ENCODE peak calls at places on chromosomes 7 and 10, in seven cellular contexts. One of them, this sample, is unnamed.

GRCh38 chr10:27950165-27950564 is 48.7 kb downstream of the ODAD2 start:
- DNase-seq in fibroblast of pulmonary artery: no peak
- DNase-seq in mucosa of gallbladder: no peak
- DNase-seq in stimulated activated CD4-positive, alpha-beta T cell treated with anti-CD3 and anti-CD28 coated beads, Interleukin-2, amount 100 ng/mL, for 24 hours: no peak
- DNase-seq in activated CD8-positive, alpha-beta memory T cell treated with anti-CD3 and anti-CD28 coated beads, Interleukin-2, amount 50 U/mL, for 48 hours: no peak
- DNase-seq in stimulated activated naive CD8-positive, alpha-beta T cell treated with anti-CD3 and anti-CD28 coated beads, Interleukin-15, Interleukin-2, amounts not matched to agents 100 U/mL and 50 U/mL, for 24 hours: no peak
- DNase-seq in fibroblast of gingiva: no peak
- DNase-seq in this sample: no peak

GRCh38 chr7:34596887-34597286 is 61.1 kb upstream of the NPSR1 start:
- DNase-seq in fibroblast of pulmonary artery: peak; percentile 38
- DNase-seq in mucosa of gallbladder: no peak
- DNase-seq in stimulated activated CD4-positive, alpha-beta T cell treated with anti-CD3 and anti-CD28 coated beads, Interleukin-2, amount 100 ng/mL, for 24 hours: no peak
- DNase-seq in activated CD8-positive, alpha-beta memory T cell treated with anti-CD3 and anti-CD28 coated beads, Interleukin-2, amount 50 U/mL, for 48 hours: no peak
- DNase-seq in stimulated activated naive CD8-positive, alpha-beta T cell treated with anti-CD3 and anti-CD28 coated beads, Interleukin-15, Interleukin-2, amounts not matched to agents 100 U/mL and 50 U/mL, for 24 hours: no peak
- DNase-seq in fibroblast of gingiva: no peak
- DNase-seq in this sample: no peak

GRCh38 chr10:103678104-103678526 is 177.3 kb downstream of the SH3PXD2A start:
- DNase-seq in fibroblast of pulmonary artery: peak; percentile 98
- DNase-seq in mucosa of gallbladder: peak; percentile 87
- DNase-seq in stimulated activated CD4-positive, alpha-beta T cell treated with anti-CD3 and anti-CD28 coated beads, Interleukin-2, amount 100 ng/mL, for 24 hours: peak; percentile 87
- DNase-seq in activated CD8-positive, alpha-beta memory T cell treated with anti-CD3 and anti-CD28 coated beads, Interleukin-2, amount 50 U/mL, for 48 hours: peak; percentile 84
- DNase-seq in stimulated activated naive CD8-positive, alpha-beta T cell treated with anti-CD3 and anti-CD28 coated beads, Interleukin-15, Interleukin-2, amounts not matched to agents 100 U/mL and 50 U/mL, for 24 hours: peak; percentile 79
- DNase-seq in fibroblast of gingiva: peak; percentile 98
- DNase-seq in this sample: peak; percentile 95

GRCh38 chr7:156943091-156944041 is 6.1 kb upstream of the NOM1 start:
- DNase-seq in fibroblast of pulmonary artery: no peak
- DNase-seq in mucosa of gallbladder: no peak
- DNase-seq in stimulated activated CD4-positive, alpha-beta T cell treated with anti-CD3 and anti-CD28 coated beads, Interleukin-2, amount 100 ng/mL, for 24 hours: no peak
- DNase-seq in activated CD8-positive, alpha-beta memory T cell treated with anti-CD3 and anti-CD28 coated beads, Interleukin-2, amount 50 U/mL, for 48 hours: no peak
- DNase-seq in stimulated activated naive CD8-positive, alpha-beta T cell treated with anti-CD3 and anti-CD28 coated beads, Interleukin-15, Interleukin-2, amounts not matched to agents 100 U/mL and 50 U/mL, for 24 hours: no peak
- DNase-seq in fibroblast of gingiva: no peak
- DNase-seq in this sample: no peak

GRCh38 chr10:7818295-7819125 is at the start of gene TAF3:
- DNase-seq in fibroblast of pulmonary artery: peak; percentile 83
- DNase-seq in mucosa of gallbladder: peak; percentile 91
- DNase-seq in stimulated activated CD4-positive, alpha-beta T cell treated with anti-CD3 and anti-CD28 coated beads, Interleukin-2, amount 100 ng/mL, for 24 hours: peak; percentile 93
- DNase-seq in activated CD8-positive, alpha-beta memory T cell treated with anti-CD3 and anti-CD28 coated beads, Interleukin-2, amount 50 U/mL, for 48 hours: peak; percentile 94
- DNase-seq in stimulated activated naive CD8-positive, alpha-beta T cell treated with anti-CD3 and anti-CD28 coated beads, Interleukin-15, Interleukin-2, amounts not matched to agents 100 U/mL and 50 U/mL, for 24 hours: peak; percentile 94
- DNase-seq in fibroblast of gingiva: peak; percentile 84
- DNase-seq in this sample: peak; percentile 93

GRCh38 chr10:93412801-93413200 is 69.3 kb downstream of the MYOF start:
- DNase-seq in fibroblast of pulmonary artery: no peak
- DNase-seq in mucosa of gallbladder: no peak
- DNase-seq in stimulated activated CD4-positive, alpha-beta T cell treated with anti-CD3 and anti-CD28 coated beads, Interleukin-2, amount 100 ng/mL, for 24 hours: no peak
- DNase-seq in activated CD8-positive, alpha-beta memory T cell treated with anti-CD3 and anti-CD28 coated beads, Interleukin-2, amount 50 U/mL, for 48 hours: no peak
- DNase-seq in stimulated activated naive CD8-positive, alpha-beta T cell treated with anti-CD3 and anti-CD28 coated beads, Interleukin-15, Interleukin-2, amounts not matched to agents 100 U/mL and 50 U/mL, for 24 hours: no peak
- DNase-seq in fibroblast of gingiva: no peak
- DNase-seq in this sample: no peak

GRCh38 chr10:35577915-35578607 is 27.1 kb upstream of the GJD4 start:
- DNase-seq in fibroblast of pulmonary artery: peak; percentile 78
- DNase-seq in mucosa of gallbladder: no peak
- DNase-seq in stimulated activated CD4-positive, alpha-beta T cell treated with anti-CD3 and anti-CD28 coated beads, Interleukin-2, amount 100 ng/mL, for 24 hours: no peak
- DNase-seq in activated CD8-positive, alpha-beta memory T cell treated with anti-CD3 and anti-CD28 coated beads, Interleukin-2, amount 50 U/mL, for 48 hours: no peak
- DNase-seq in stimulated activated naive CD8-positive, alpha-beta T cell treated with anti-CD3 and anti-CD28 coated beads, Interleukin-15, Interleukin-2, amounts not matched to agents 100 U/mL and 50 U/mL, for 24 hours: no peak
- DNase-seq in fibroblast of gingiva: no peak
- DNase-seq in this sample: no peak

GRCh38 chr7:31114593-31115343 is 62.7 kb downstream of the ADCYAP1R1 start:
- DNase-seq in fibroblast of pulmonary artery: peak; percentile 62
- DNase-seq in mucosa of gallbladder: peak; percentile 37
- DNase-seq in stimulated activated CD4-positive, alpha-beta T cell treated with anti-CD3 and anti-CD28 coated beads, Interleukin-2, amount 100 ng/mL, for 24 hours: peak; percentile 3
- DNase-seq in activated CD8-positive, alpha-beta memory T cell treated with anti-CD3 and anti-CD28 coated beads, Interleukin-2, amount 50 U/mL, for 48 hours: no peak
- DNase-seq in stimulated activated naive CD8-positive, alpha-beta T cell treated with anti-CD3 and anti-CD28 coated beads, Interleukin-15, Interleukin-2, amounts not matched to agents 100 U/mL and 50 U/mL, for 24 hours: no peak
- DNase-seq in fibroblast of gingiva: peak; percentile 15
- DNase-seq in this sample: no peak

GRCh38 chr10:59585046-59585700 is 124.5 kb downstream of the SLC16A9 start:
- DNase-seq in fibroblast of pulmonary artery: peak; percentile 36
- DNase-seq in mucosa of gallbladder: no peak
- DNase-seq in stimulated activated CD4-positive, alpha-beta T cell treated with anti-CD3 and anti-CD28 coated beads, Interleukin-2, amount 100 ng/mL, for 24 hours: no peak
- DNase-seq in activated CD8-positive, alpha-beta memory T cell treated with anti-CD3 and anti-CD28 coated beads, Interleukin-2, amount 50 U/mL, for 48 hours: no peak
- DNase-seq in stimulated activated naive CD8-positive, alpha-beta T cell treated with anti-CD3 and anti-CD28 coated beads, Interleukin-15, Interleukin-2, amounts not matched to agents 100 U/mL and 50 U/mL, for 24 hours: no peak
- DNase-seq in fibroblast of gingiva: no peak
- DNase-seq in this sample: no peak

GRCh38 chr7:32531402-32531801 is 36.1 kb downstream of the AVL9 start:
- DNase-seq in fibroblast of pulmonary artery: no peak
- DNase-seq in mucosa of gallbladder: no peak
- DNase-seq in stimulated activated CD4-positive, alpha-beta T cell treated with anti-CD3 and anti-CD28 coated beads, Interleukin-2, amount 100 ng/mL, for 24 hours: no peak
- DNase-seq in activated CD8-positive, alpha-beta memory T cell treated with anti-CD3 and anti-CD28 coated beads, Interleukin-2, amount 50 U/mL, for 48 hours: no peak
- DNase-seq in stimulated activated naive CD8-positive, alpha-beta T cell treated with anti-CD3 and anti-CD28 coated beads, Interleukin-15, Interleukin-2, amounts not matched to agents 100 U/mL and 50 U/mL, for 24 hours: no peak
- DNase-seq in fibroblast of gingiva: no peak
- DNase-seq in this sample: no peak

GRCh38 chr10:77073066-77073960 is 564.3 kb downstream of the KCNMA1 start:
- DNase-seq in fibroblast of pulmonary artery: peak; percentile 39
- DNase-seq in mucosa of gallbladder: peak; percentile 76
- DNase-seq in stimulated activated CD4-positive, alpha-beta T cell treated with anti-CD3 and anti-CD28 coated beads, Interleukin-2, amount 100 ng/mL, for 24 hours: no peak
- DNase-seq in activated CD8-positive, alpha-beta memory T cell treated with anti-CD3 and anti-CD28 coated beads, Interleukin-2, amount 50 U/mL, for 48 hours: no peak
- DNase-seq in stimulated activated naive CD8-positive, alpha-beta T cell treated with anti-CD3 and anti-CD28 coated beads, Interleukin-15, Interleukin-2, amounts not matched to agents 100 U/mL and 50 U/mL, for 24 hours: no peak
- DNase-seq in fibroblast of gingiva: peak; percentile 77
- DNase-seq in this sample: peak; percentile 61

GRCh38 chr10:116215651-116216050 is 57.4 kb downstream of the GFRA1 start:
- DNase-seq in fibroblast of pulmonary artery: no peak
- DNase-seq in mucosa of gallbladder: no peak
- DNase-seq in stimulated activated CD4-positive, alpha-beta T cell treated with anti-CD3 and anti-CD28 coated beads, Interleukin-2, amount 100 ng/mL, for 24 hours: no peak
- DNase-seq in activated CD8-positive, alpha-beta memory T cell treated with anti-CD3 and anti-CD28 coated beads, Interleukin-2, amount 50 U/mL, for 48 hours: no peak
- DNase-seq in stimulated activated naive CD8-positive, alpha-beta T cell treated with anti-CD3 and anti-CD28 coated beads, Interleukin-15, Interleukin-2, amounts not matched to agents 100 U/mL and 50 U/mL, for 24 hours: no peak
- DNase-seq in fibroblast of gingiva: no peak
- DNase-seq in this sample: no peak

GRCh38 chr10:65377687-65378086 is 1548.1 kb upstream of the LRRTM3 start:
- DNase-seq in fibroblast of pulmonary artery: no peak
- DNase-seq in mucosa of gallbladder: no peak
- DNase-seq in stimulated activated CD4-positive, alpha-beta T cell treated with anti-CD3 and anti-CD28 coated beads, Interleukin-2, amount 100 ng/mL, for 24 hours: no peak
- DNase-seq in activated CD8-positive, alpha-beta memory T cell treated with anti-CD3 and anti-CD28 coated beads, Interleukin-2, amount 50 U/mL, for 48 hours: no peak
- DNase-seq in stimulated activated naive CD8-positive, alpha-beta T cell treated with anti-CD3 and anti-CD28 coated beads, Interleukin-15, Interleukin-2, amounts not matched to agents 100 U/mL and 50 U/mL, for 24 hours: no peak
- DNase-seq in fibroblast of gingiva: no peak
- DNase-seq in this sample: no peak

GRCh38 chr10:48254745-48255144 is 19.8 kb downstream of the FRMPD2 start:
- DNase-seq in fibroblast of pulmonary artery: no peak
- DNase-seq in mucosa of gallbladder: no peak
- DNase-seq in stimulated activated CD4-positive, alpha-beta T cell treated with anti-CD3 and anti-CD28 coated beads, Interleukin-2, amount 100 ng/mL, for 24 hours: no peak
- DNase-seq in activated CD8-positive, alpha-beta memory T cell treated with anti-CD3 and anti-CD28 coated beads, Interleukin-2, amount 50 U/mL, for 48 hours: no peak
- DNase-seq in stimulated activated naive CD8-positive, alpha-beta T cell treated with anti-CD3 and anti-CD28 coated beads, Interleukin-15, Interleukin-2, amounts not matched to agents 100 U/mL and 50 U/mL, for 24 hours: no peak
- DNase-seq in fibroblast of gingiva: no peak
- DNase-seq in this sample: no peak

GRCh38 chr10:49360271-49361177 is 35.4 kb downstream of the DRGX start:
- DNase-seq in fibroblast of pulmonary artery: no peak
- DNase-seq in mucosa of gallbladder: no peak
- DNase-seq in stimulated activated CD4-positive, alpha-beta T cell treated with anti-CD3 and anti-CD28 coated beads, Interleukin-2, amount 100 ng/mL, for 24 hours: no peak
- DNase-seq in activated CD8-positive, alpha-beta memory T cell treated with anti-CD3 and anti-CD28 coated beads, Interleukin-2, amount 50 U/mL, for 48 hours: no peak
- DNase-seq in stimulated activated naive CD8-positive, alpha-beta T cell treated with anti-CD3 and anti-CD28 coated beads, Interleukin-15, Interleukin-2, amounts not matched to agents 100 U/mL and 50 U/mL, for 24 hours: no peak
- DNase-seq in fibroblast of gingiva: no peak
- DNase-seq in this sample: no peak

GRCh38 chr10:69097729-69098128 is 9.8 kb downstream of the SRGN start:
- DNase-seq in fibroblast of pulmonary artery: peak; percentile 50
- DNase-seq in mucosa of gallbladder: no peak
- DNase-seq in stimulated activated CD4-positive, alpha-beta T cell treated with anti-CD3 and anti-CD28 coated beads, Interleukin-2, amount 100 ng/mL, for 24 hours: no peak
- DNase-seq in activated CD8-positive, alpha-beta memory T cell treated with anti-CD3 and anti-CD28 coated beads, Interleukin-2, amount 50 U/mL, for 48 hours: no peak
- DNase-seq in stimulated activated naive CD8-positive, alpha-beta T cell treated with anti-CD3 and anti-CD28 coated beads, Interleukin-15, Interleukin-2, amounts not matched to agents 100 U/mL and 50 U/mL, for 24 hours: no peak
- DNase-seq in fibroblast of gingiva: peak; percentile 35
- DNase-seq in this sample: no peak

GRCh38 chr7:87016606-87017005 is 42.8 kb downstream of the ELAPOR2 start:
- DNase-seq in fibroblast of pulmonary artery: no peak
- DNase-seq in mucosa of gallbladder: no peak
- DNase-seq in stimulated activated CD4-positive, alpha-beta T cell treated with anti-CD3 and anti-CD28 coated beads, Interleukin-2, amount 100 ng/mL, for 24 hours: no peak
- DNase-seq in activated CD8-positive, alpha-beta memory T cell treated with anti-CD3 and anti-CD28 coated beads, Interleukin-2, amount 50 U/mL, for 48 hours: no peak
- DNase-seq in stimulated activated naive CD8-positive, alpha-beta T cell treated with anti-CD3 and anti-CD28 coated beads, Interleukin-15, Interleukin-2, amounts not matched to agents 100 U/mL and 50 U/mL, for 24 hours: no peak
- DNase-seq in fibroblast of gingiva: no peak
- DNase-seq in this sample: no peak

GRCh38 chr7:100128602-100128963 is 1.8 kb downstream of the MBLAC1 start:
- DNase-seq in fibroblast of pulmonary artery: no peak
- DNase-seq in mucosa of gallbladder: no peak
- DNase-seq in stimulated activated CD4-positive, alpha-beta T cell treated with anti-CD3 and anti-CD28 coated beads, Interleukin-2, amount 100 ng/mL, for 24 hours: no peak
- DNase-seq in activated CD8-positive, alpha-beta memory T cell treated with anti-CD3 and anti-CD28 coated beads, Interleukin-2, amount 50 U/mL, for 48 hours: no peak
- DNase-seq in stimulated activated naive CD8-positive, alpha-beta T cell treated with anti-CD3 and anti-CD28 coated beads, Interleukin-15, Interleukin-2, amounts not matched to agents 100 U/mL and 50 U/mL, for 24 hours: no peak
- DNase-seq in fibroblast of gingiva: no peak
- DNase-seq in this sample: no peak

GRCh38 chr7:81248420-81248819 is 329.6 kb upstream of the SEMA3C start:
- DNase-seq in fibroblast of pulmonary artery: no peak
- DNase-seq in mucosa of gallbladder: no peak
- DNase-seq in stimulated activated CD4-positive, alpha-beta T cell treated with anti-CD3 and anti-CD28 coated beads, Interleukin-2, amount 100 ng/mL, for 24 hours: no peak
- DNase-seq in activated CD8-positive, alpha-beta memory T cell treated with anti-CD3 and anti-CD28 coated beads, Interleukin-2, amount 50 U/mL, for 48 hours: no peak
- DNase-seq in stimulated activated naive CD8-positive, alpha-beta T cell treated with anti-CD3 and anti-CD28 coated beads, Interleukin-15, Interleukin-2, amounts not matched to agents 100 U/mL and 50 U/mL, for 24 hours: no peak
- DNase-seq in fibroblast of gingiva: no peak
- DNase-seq in this sample: no peak

GRCh38 chr10:92240289-92241157 is 50.4 kb downstream of the CPEB3 start:
- DNase-seq in fibroblast of pulmonary artery: peak; percentile 82
- DNase-seq in mucosa of gallbladder: peak; percentile 78
- DNase-seq in stimulated activated CD4-positive, alpha-beta T cell treated with anti-CD3 and anti-CD28 coated beads, Interleukin-2, amount 100 ng/mL, for 24 hours: peak; percentile 22
- DNase-seq in activated CD8-positive, alpha-beta memory T cell treated with anti-CD3 and anti-CD28 coated beads, Interleukin-2, amount 50 U/mL, for 48 hours: peak; percentile 60
- DNase-seq in stimulated activated naive CD8-positive, alpha-beta T cell treated with anti-CD3 and anti-CD28 coated beads, Interleukin-15, Interleukin-2, amounts not matched to agents 100 U/mL and 50 U/mL, for 24 hours: peak; percentile 22
- DNase-seq in fibroblast of gingiva: peak; percentile 62
- DNase-seq in this sample: peak; percentile 48

GRCh38 chr7:30023524-30023923 is 3.0 kb downstream of the FKBP14 start:
- DNase-seq in fibroblast of pulmonary artery: no peak
- DNase-seq in mucosa of gallbladder: no peak
- DNase-seq in stimulated activated CD4-positive, alpha-beta T cell treated with anti-CD3 and anti-CD28 coated beads, Interleukin-2, amount 100 ng/mL, for 24 hours: no peak
- DNase-seq in activated CD8-positive, alpha-beta memory T cell treated with anti-CD3 and anti-CD28 coated beads, Interleukin-2, amount 50 U/mL, for 48 hours: no peak
- DNase-seq in stimulated activated naive CD8-positive, alpha-beta T cell treated with anti-CD3 and anti-CD28 coated beads, Interleukin-15, Interleukin-2, amounts not matched to agents 100 U/mL and 50 U/mL, for 24 hours: no peak
- DNase-seq in fibroblast of gingiva: no peak
- DNase-seq in this sample: no peak

GRCh38 chr7:132536646-132537395 is 39.4 kb downstream of the PLXNA4 start:
- DNase-seq in fibroblast of pulmonary artery: peak; percentile 23
- DNase-seq in mucosa of gallbladder: no peak
- DNase-seq in stimulated activated CD4-positive, alpha-beta T cell treated with anti-CD3 and anti-CD28 coated beads, Interleukin-2, amount 100 ng/mL, for 24 hours: no peak
- DNase-seq in activated CD8-positive, alpha-beta memory T cell treated with anti-CD3 and anti-CD28 coated beads, Interleukin-2, amount 50 U/mL, for 48 hours: no peak
- DNase-seq in stimulated activated naive CD8-positive, alpha-beta T cell treated with anti-CD3 and anti-CD28 coated beads, Interleukin-15, Interleukin-2, amounts not matched to agents 100 U/mL and 50 U/mL, for 24 hours: no peak
- DNase-seq in fibroblast of gingiva: no peak
- DNase-seq in this sample: no peak

GRCh38 chr10:76649723-76650127 is 987.9 kb downstream of the KCNMA1 start:
- DNase-seq in fibroblast of pulmonary artery: peak; percentile 19
- DNase-seq in mucosa of gallbladder: peak; percentile 64
- DNase-seq in stimulated activated CD4-positive, alpha-beta T cell treated with anti-CD3 and anti-CD28 coated beads, Interleukin-2, amount 100 ng/mL, for 24 hours: no peak
- DNase-seq in activated CD8-positive, alpha-beta memory T cell treated with anti-CD3 and anti-CD28 coated beads, Interleukin-2, amount 50 U/mL, for 48 hours: no peak
- DNase-seq in stimulated activated naive CD8-positive, alpha-beta T cell treated with anti-CD3 and anti-CD28 coated beads, Interleukin-15, Interleukin-2, amounts not matched to agents 100 U/mL and 50 U/mL, for 24 hours: no peak
- DNase-seq in fibroblast of gingiva: peak; percentile 80
- DNase-seq in this sample: no peak

GRCh38 chr10:132861884-132862461 is 76.0 kb upstream of the NKX6-2 start:
- DNase-seq in fibroblast of pulmonary artery: no peak
- DNase-seq in mucosa of gallbladder: no peak
- DNase-seq in stimulated activated CD4-positive, alpha-beta T cell treated with anti-CD3 and anti-CD28 coated beads, Interleukin-2, amount 100 ng/mL, for 24 hours: no peak
- DNase-seq in activated CD8-positive, alpha-beta memory T cell treated with anti-CD3 and anti-CD28 coated beads, Interleukin-2, amount 50 U/mL, for 48 hours: no peak
- DNase-seq in stimulated activated naive CD8-positive, alpha-beta T cell treated with anti-CD3 and anti-CD28 coated beads, Interleukin-15, Interleukin-2, amounts not matched to agents 100 U/mL and 50 U/mL, for 24 hours: no peak
- DNase-seq in fibroblast of gingiva: no peak
- DNase-seq in this sample: peak; percentile 13

GRCh38 chr7:82441916-82442478 is 1.6 kb downstream of the CACNA2D1 start:
- DNase-seq in fibroblast of pulmonary artery: peak; percentile 41
- DNase-seq in mucosa of gallbladder: no peak
- DNase-seq in stimulated activated CD4-positive, alpha-beta T cell treated with anti-CD3 and anti-CD28 coated beads, Interleukin-2, amount 100 ng/mL, for 24 hours: no peak
- DNase-seq in activated CD8-positive, alpha-beta memory T cell treated with anti-CD3 and anti-CD28 coated beads, Interleukin-2, amount 50 U/mL, for 48 hours: no peak
- DNase-seq in stimulated activated naive CD8-positive, alpha-beta T cell treated with anti-CD3 and anti-CD28 coated beads, Interleukin-15, Interleukin-2, amounts not matched to agents 100 U/mL and 50 U/mL, for 24 hours: no peak
- DNase-seq in fibroblast of gingiva: no peak
- DNase-seq in this sample: no peak

GRCh38 chr10:131781791-131782190 is 119.0 kb upstream of the PPP2R2D start:
- DNase-seq in fibroblast of pulmonary artery: no peak
- DNase-seq in mucosa of gallbladder: no peak
- DNase-seq in stimulated activated CD4-positive, alpha-beta T cell treated with anti-CD3 and anti-CD28 coated beads, Interleukin-2, amount 100 ng/mL, for 24 hours: no peak
- DNase-seq in activated CD8-positive, alpha-beta memory T cell treated with anti-CD3 and anti-CD28 coated beads, Interleukin-2, amount 50 U/mL, for 48 hours: peak; percentile 28
- DNase-seq in stimulated activated naive CD8-positive, alpha-beta T cell treated with anti-CD3 and anti-CD28 coated beads, Interleukin-15, Interleukin-2, amounts not matched to agents 100 U/mL and 50 U/mL, for 24 hours: no peak
- DNase-seq in fibroblast of gingiva: no peak
- DNase-seq in this sample: no peak

GRCh38 chr10:110946496-110946895 is 27.1 kb downstream of the SHOC2 start:
- DNase-seq in fibroblast of pulmonary artery: no peak
- DNase-seq in mucosa of gallbladder: no peak
- DNase-seq in stimulated activated CD4-positive, alpha-beta T cell treated with anti-CD3 and anti-CD28 coated beads, Interleukin-2, amount 100 ng/mL, for 24 hours: no peak
- DNase-seq in activated CD8-positive, alpha-beta memory T cell treated with anti-CD3 and anti-CD28 coated beads, Interleukin-2, amount 50 U/mL, for 48 hours: no peak
- DNase-seq in stimulated activated naive CD8-positive, alpha-beta T cell treated with anti-CD3 and anti-CD28 coated beads, Interleukin-15, Interleukin-2, amounts not matched to agents 100 U/mL and 50 U/mL, for 24 hours: no peak
- DNase-seq in fibroblast of gingiva: no peak
- DNase-seq in this sample: no peak

GRCh38 chr10:117312430-117312829 is 62.8 kb downstream of the PDZD8 start:
- DNase-seq in fibroblast of pulmonary artery: no peak
- DNase-seq in mucosa of gallbladder: no peak
- DNase-seq in stimulated activated CD4-positive, alpha-beta T cell treated with anti-CD3 and anti-CD28 coated beads, Interleukin-2, amount 100 ng/mL, for 24 hours: no peak
- DNase-seq in activated CD8-positive, alpha-beta memory T cell treated with anti-CD3 and anti-CD28 coated beads, Interleukin-2, amount 50 U/mL, for 48 hours: no peak
- DNase-seq in stimulated activated naive CD8-positive, alpha-beta T cell treated with anti-CD3 and anti-CD28 coated beads, Interleukin-15, Interleukin-2, amounts not matched to agents 100 U/mL and 50 U/mL, for 24 hours: no peak
- DNase-seq in fibroblast of gingiva: no peak
- DNase-seq in this sample: no peak

This sample was measured in ovary.